ENCODE peak calls at places on chromosomes 7 and 10, in five cellular contexts. One of them, this sample, is unnamed.

GRCh38 chr7:140033779-140034363 is 28.9 kb downstream of the PARP12 start:
- DNase-seq in activated T-cell treated with anti-CD3 and anti-CD28 coated beads for 1 hour: no peak
- DNase-seq in stimulated activated CD4-positive, alpha-beta T cell treated with anti-CD3 and anti-CD28 coated beads, Interleukin-4, amount 100 ng/mL, for 48 hours: no peak
- DNase-seq in amniotic stem cell: no peak
- DNase-seq in memory B cell: no peak
- DNase-seq in this sample: no peak

GRCh38 chr7:29146082-29146706 is at the start of gene CPVL:
- DNase-seq in memory B cell: no peak
- DNase-seq in stimulated activated CD4-positive, alpha-beta T cell treated with anti-CD3 and anti-CD28 coated beads, Interleukin-4, amount 100 ng/mL, for 48 hours: no peak
- DNase-seq in activated T-cell treated with anti-CD3 and anti-CD28 coated beads for 1 hour: no peak
- DNase-seq in amniotic stem cell: no peak
- DNase-seq in this sample: peak

GRCh38 chr7:92546856-92547497 is 18.4 kb downstream of the RBM48 start:
- DNase-seq in activated T-cell treated with anti-CD3 and anti-CD28 coated beads for 1 hour: no peak
- DNase-seq in memory B cell: no peak
- DNase-seq in stimulated activated CD4-positive, alpha-beta T cell treated with anti-CD3 and anti-CD28 coated beads, Interleukin-4, amount 100 ng/mL, for 48 hours: no peak
- DNase-seq in amniotic stem cell: no peak
- DNase-seq in this sample: no peak

GRCh38 chr10:583433-583832 is 106.0 kb downstream of the DIP2C start:
- DNase-seq in activated T-cell treated with anti-CD3 and anti-CD28 coated beads for 1 hour: no peak
- DNase-seq in memory B cell: no peak
- DNase-seq in stimulated activated CD4-positive, alpha-beta T cell treated with anti-CD3 and anti-CD28 coated beads, Interleukin-4, amount 100 ng/mL, for 48 hours: no peak
- DNase-seq in amniotic stem cell: no peak
- DNase-seq in this sample: no peak

GRCh38 chr7:151076863-151077704 is 3.5 kb downstream of the FASTK start:
- DNase-seq in stimulated activated CD4-positive, alpha-beta T cell treated with anti-CD3 and anti-CD28 coated beads, Interleukin-4, amount 100 ng/mL, for 48 hours: no peak
- DNase-seq in memory B cell: no peak
- DNase-seq in activated T-cell treated with anti-CD3 and anti-CD28 coated beads for 1 hour: no peak
- DNase-seq in amniotic stem cell: no peak
- DNase-seq in this sample: no peak

GRCh38 chr10:28201666-28202400 is 101.0 kb downstream of the MPP7 start:
- DNase-seq in stimulated activated CD4-positive, alpha-beta T cell treated with anti-CD3 and anti-CD28 coated beads, Interleukin-4, amount 100 ng/mL, for 48 hours: no peak
- DNase-seq in activated T-cell treated with anti-CD3 and anti-CD28 coated beads for 1 hour: no peak
- DNase-seq in amniotic stem cell: no peak
- DNase-seq in memory B cell: no peak
- DNase-seq in this sample: no peak

GRCh38 chr10:80268938-80269588 is 20.4 kb downstream of the MAT1A start:
- DNase-seq in stimulated activated CD4-positive, alpha-beta T cell treated with anti-CD3 and anti-CD28 coated beads, Interleukin-4, amount 100 ng/mL, for 48 hours: no peak
- DNase-seq in amniotic stem cell: no peak
- DNase-seq in memory B cell: no peak
- DNase-seq in activated T-cell treated with anti-CD3 and anti-CD28 coated beads for 1 hour: no peak
- DNase-seq in this sample: no peak

GRCh38 chr7:156031679-156032478 is 219.6 kb upstream of the SHH start:
- DNase-seq in activated T-cell treated with anti-CD3 and anti-CD28 coated beads for 1 hour: no peak
- DNase-seq in memory B cell: no peak
- DNase-seq in amniotic stem cell: no peak
- DNase-seq in stimulated activated CD4-positive, alpha-beta T cell treated with anti-CD3 and anti-CD28 coated beads, Interleukin-4, amount 100 ng/mL, for 48 hours: no peak
- DNase-seq in this sample: no peak

GRCh38 chr10:118978316-118978997 is 51.1 kb upstream of the NANOS1 start:
- DNase-seq in memory B cell: no peak
- DNase-seq in activated T-cell treated with anti-CD3 and anti-CD28 coated beads for 1 hour: no peak
- DNase-seq in amniotic stem cell: no peak
- DNase-seq in stimulated activated CD4-positive, alpha-beta T cell treated with anti-CD3 and anti-CD28 coated beads, Interleukin-4, amount 100 ng/mL, for 48 hours: no peak
- DNase-seq in this sample: no peak

GRCh38 chr7:1694981-1695511 is 25.0 kb downstream of the ELFN1 start:
- DNase-seq in stimulated activated CD4-positive, alpha-beta T cell treated with anti-CD3 and anti-CD28 coated beads, Interleukin-4, amount 100 ng/mL, for 48 hours: no peak
- DNase-seq in activated T-cell treated with anti-CD3 and anti-CD28 coated beads for 1 hour: no peak
- DNase-seq in memory B cell: no peak
- DNase-seq in amniotic stem cell: no peak
- DNase-seq in this sample: no peak

GRCh38 chr10:73096041-73096451 is 620 bp downstream of the P4HA1 start:
- DNase-seq in memory B cell: peak
- DNase-seq in activated T-cell treated with anti-CD3 and anti-CD28 coated beads for 1 hour: peak
- DNase-seq in stimulated activated CD4-positive, alpha-beta T cell treated with anti-CD3 and anti-CD28 coated beads, Interleukin-4, amount 100 ng/mL, for 48 hours: peak
- DNase-seq in amniotic stem cell: no peak
- DNase-seq in this sample: no peak

GRCh38 chr7:30201161-30201666 is 66.4 kb downstream of the MTURN start:
- DNase-seq in stimulated activated CD4-positive, alpha-beta T cell treated with anti-CD3 and anti-CD28 coated beads, Interleukin-4, amount 100 ng/mL, for 48 hours: no peak
- DNase-seq in memory B cell: peak
- DNase-seq in amniotic stem cell: no peak
- DNase-seq in activated T-cell treated with anti-CD3 and anti-CD28 coated beads for 1 hour: no peak
- DNase-seq in this sample: no peak

GRCh38 chr10:21336476-21337170 is 188.9 kb downstream of the SKIDA1 start:
- DNase-seq in activated T-cell treated with anti-CD3 and anti-CD28 coated beads for 1 hour: no peak
- DNase-seq in amniotic stem cell: peak
- DNase-seq in stimulated activated CD4-positive, alpha-beta T cell treated with anti-CD3 and anti-CD28 coated beads, Interleukin-4, amount 100 ng/mL, for 48 hours: no peak
- DNase-seq in memory B cell: no peak
- DNase-seq in this sample: peak

GRCh38 chr7:93016681-93017349 is 101.0 kb downstream of the SAMD9 start:
- DNase-seq in activated T-cell treated with anti-CD3 and anti-CD28 coated beads for 1 hour: no peak
- DNase-seq in stimulated activated CD4-positive, alpha-beta T cell treated with anti-CD3 and anti-CD28 coated beads, Interleukin-4, amount 100 ng/mL, for 48 hours: no peak
- DNase-seq in memory B cell: no peak
- DNase-seq in amniotic stem cell: no peak
- DNase-seq in this sample: no peak

GRCh38 chr10:64191304-64191703 is 670.1 kb downstream of the REEP3 start:
- DNase-seq in activated T-cell treated with anti-CD3 and anti-CD28 coated beads for 1 hour: no peak
- DNase-seq in amniotic stem cell: no peak
- DNase-seq in memory B cell: no peak
- DNase-seq in stimulated activated CD4-positive, alpha-beta T cell treated with anti-CD3 and anti-CD28 coated beads, Interleukin-4, amount 100 ng/mL, for 48 hours: no peak
- DNase-seq in this sample: no peak

GRCh38 chr7:46848944-46849343 is 733.0 kb downstream of the TNS3 start:
- DNase-seq in stimulated activated CD4-positive, alpha-beta T cell treated with anti-CD3 and anti-CD28 coated beads, Interleukin-4, amount 100 ng/mL, for 48 hours: no peak
- DNase-seq in memory B cell: no peak
- DNase-seq in activated T-cell treated with anti-CD3 and anti-CD28 coated beads for 1 hour: no peak
- DNase-seq in amniotic stem cell: no peak
- DNase-seq in this sample: no peak

This sample was measured in HTR-8/SVneo.